ENCODE peak calls at places on chromosomes 2 and 18, in six cellular contexts. U is ascending aorta, R is pancreas, X is astrocyte of the spinal cord, B is HFF-Myc, N is fibroblast of lung. P is an unnamed sample.

GRCh38 chr2:166184789-166185188 is 57.0 kb upstream of the SCN1A start:
- DNase-seq in U (no peak), X (no peak), B (no peak), R (no peak), N (no peak), P (no peak)

GRCh38 chr2:134269986-134270735 is 16.3 kb downstream of the MGAT5 start:
- DNase-seq in R (no peak), N (no peak), U (no peak), B (no peak), X (no peak), P (no peak)

GRCh38 chr18:79484661-79485621 is 89.2 kb downstream of the NFATC1 start:
- DNase-seq in U (no peak), R (peak), N (peak), B (peak), X (peak), P (peak)

GRCh38 chr2:10935953-10936942 is 24.5 kb downstream of the KCNF1 start:
- DNase-seq in X (peak), N (peak), U (no peak), B (peak), R (no peak), P (peak)

GRCh38 chr2:37526323-37526722 is 145.1 kb downstream of the CDC42EP3 start:
- DNase-seq in X (no peak), N (no peak), U (no peak), B (no peak), R (no peak), P (no peak)

GRCh38 chr2:28580078-28580477 is 84.2 kb downstream of the PLB1 start:
- DNase-seq in N (no peak), U (no peak), X (no peak), B (no peak), R (no peak), P (no peak)

GRCh38 chr2:5077479-5078089 is 614.6 kb upstream of the SOX11 start:
- DNase-seq in U (no peak), R (no peak), B (no peak), X (peak), N (peak), P (no peak)

GRCh38 chr2:65025453-65026128 is 30.6 kb upstream of the CEP68 start:
- DNase-seq in R (no peak), N (no peak), B (no peak), X (no peak), U (no peak), P (no peak)

GRCh38 chr2:183037281-183037659 is 987 bp downstream of the NCKAP1 start:
- DNase-seq in N (peak), X (peak), U (no peak), R (no peak), B (no peak), P (peak)

GRCh38 chr2:217993055-217993645 is 9.6 kb downstream of the TNS1 start:
- DNase-seq in X (peak), U (no peak), B (no peak), N (peak), R (no peak), P (no peak)

GRCh38 chr18:63882333-63883141 is 5.0 kb upstream of the SERPINB2 start:
- DNase-seq in U (no peak), N (peak), R (peak), X (peak), B (no peak), P (peak)

GRCh38 chr2:238107525-238108422 is 7.6 kb downstream of the ESPNL start:
- DNase-seq in N (no peak), X (no peak), U (no peak), R (peak), B (no peak), P (no peak)

GRCh38 chr2:41936751-41937463 is 110.9 kb upstream of the PKDCC start:
- DNase-seq in B (no peak), N (no peak), X (no peak), U (no peak), R (no peak), P (no peak)

GRCh38 chr2:106521016-106521415 is 33.9 kb downstream of the CD8B2 start:
- DNase-seq in U (no peak), R (no peak), X (no peak), N (no peak), B (no peak), P (no peak)

GRCh38 chr2:241797441-241798080 is 11.4 kb upstream of the NEU4 start:
- DNase-seq in U (no peak), B (no peak), N (no peak), X (no peak), R (no peak), P (no peak)

GRCh38 chr2:121038831-121039230 is 246.2 kb downstream of the TFCP2L1 start:
- DNase-seq in N (no peak), X (no peak), R (peak), B (no peak), U (no peak), P (no peak)

GRCh38 chr2:336360-336759 is 48.5 kb upstream of the ALKAL2 start:
- DNase-seq in X (no peak), R (no peak), B (no peak), U (no peak), N (no peak), P (no peak)

GRCh38 chr18:23779696-23780303 is 90.5 kb downstream of the LAMA3 start:
- DNase-seq in X (peak), N (no peak), U (no peak), R (no peak), B (no peak), P (no peak)

GRCh38 chr18:24989760-24990547 is 362.0 kb downstream of the ZNF521 start:
- DNase-seq in X (no peak), B (no peak), R (no peak), N (no peak), U (no peak), P (no peak)

GRCh38 chr2:120228503-120228902 is 5.3 kb upstream of the TMEM185B start:
- DNase-seq in U (no peak), N (no peak), R (no peak), X (no peak), B (no peak), P (no peak)

GRCh38 chr2:182649316-182649715 is 66.7 kb upstream of the DNAJC10 start:
- DNase-seq in R (no peak), U (no peak), B (peak), N (peak), X (peak), P (peak)

GRCh38 chr2:175080479-175080878 is 75.3 kb upstream of the CHN1 start:
- DNase-seq in X (no peak), U (no peak), N (no peak), B (no peak), R (no peak), P (no peak)

GRCh38 chr2:863732-864450 is 86.8 kb upstream of the SNTG2 start:
- DNase-seq in U (no peak), N (no peak), B (no peak), R (no peak), X (no peak), P (no peak)

GRCh38 chr2:237591379-237591881 is 896 bp upstream of the RAB17 start:
- DNase-seq in R (no peak), N (no peak), U (no peak), B (no peak), X (no peak), P (no peak)

GRCh38 chr18:73531601-73532000 is 616.0 kb downstream of the FBXO15 start:
- DNase-seq in U (no peak), X (no peak), B (no peak), N (no peak), R (no peak), P (no peak)

GRCh38 chr2:39665811-39666488 is at the start of gene TMEM178A:
- DNase-seq in U (no peak), B (no peak), R (no peak), X (no peak), N (no peak), P (no peak)
- H3K4me3 ChIP-seq in U (peak), B (peak), R (peak), X (peak), N (peak), P (peak)

GRCh38 chr18:13641551-13642439 is 84.6 kb downstream of the FAM210A start:
- DNase-seq in B (no peak), X (no peak), U (no peak), R (no peak), N (no peak), P (no peak)
- H3K4me3 ChIP-seq in B (no peak), X (no peak), U (peak), R (peak), N (no peak), P (peak)

DNA sequence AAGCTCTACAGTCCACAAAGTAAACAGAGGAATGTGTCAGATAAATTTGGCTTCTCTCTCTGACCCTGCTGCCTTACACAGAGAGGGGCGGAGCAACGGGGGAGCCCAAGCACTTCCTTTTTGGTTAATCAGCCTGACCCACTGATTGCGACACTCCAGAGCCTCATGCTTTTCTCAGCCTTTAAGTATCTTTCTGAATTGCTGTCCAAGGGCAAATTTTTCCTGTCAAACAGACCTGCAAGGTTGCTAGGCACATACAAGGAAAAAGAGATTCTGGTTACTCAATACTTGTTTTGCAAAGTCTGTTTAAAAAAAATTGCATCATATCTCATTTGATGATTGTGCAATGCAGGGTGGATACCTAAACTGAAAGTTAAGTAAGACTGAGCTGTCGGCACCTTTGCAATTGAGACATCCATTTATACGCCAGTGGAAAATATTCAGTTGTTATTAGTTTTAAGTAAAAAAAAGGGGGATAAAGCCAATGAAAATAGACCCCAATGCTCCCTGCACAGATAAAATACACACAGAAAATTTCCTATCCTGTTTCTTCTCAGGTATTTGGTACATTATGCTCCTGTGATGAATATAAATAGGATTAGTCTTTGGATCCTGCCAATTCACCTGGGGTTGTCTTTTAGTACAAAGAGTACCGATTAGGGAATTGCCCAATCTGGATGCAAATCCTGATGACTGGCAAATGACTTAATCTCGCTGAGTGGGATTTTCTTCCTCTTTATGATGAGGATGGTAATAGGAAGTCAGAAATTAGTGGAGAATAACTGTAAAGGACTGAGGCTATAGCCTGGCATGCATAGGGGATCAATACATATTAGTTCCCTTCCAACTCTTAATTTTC is 260.2 kb upstream of the TRIB2 start:
- DNase-seq in R (peak), U (peak), N (peak), X (peak), B (peak), P (peak)
- H3K4me3 ChIP-seq in R (peak), U (peak), N (peak), X (peak), B (no peak), P (no peak)

DNA sequence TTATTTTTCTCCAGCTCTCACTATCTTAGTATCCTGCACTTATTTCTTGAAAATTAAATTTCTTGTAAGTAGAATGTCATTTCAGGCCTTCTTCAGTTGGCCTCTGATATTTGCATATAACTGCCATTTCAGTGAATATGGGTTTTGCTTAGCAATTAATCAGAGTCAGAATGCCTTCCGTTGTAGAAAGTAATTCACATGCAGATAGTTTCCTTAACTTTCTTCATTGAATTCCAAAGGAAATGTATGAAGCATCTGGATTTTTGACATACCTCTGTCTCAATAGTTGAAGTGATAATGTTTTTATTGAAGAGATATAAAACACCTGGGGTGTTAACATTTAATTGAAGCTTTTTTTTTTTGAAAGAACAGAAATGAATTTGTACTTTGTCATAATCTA is 914.1 kb upstream of the NXPH2 start:
- DNase-seq in U (no peak), B (no peak), N (no peak), R (no peak), X (no peak), P (no peak)
- H3K4me3 ChIP-seq in U (no peak), B (no peak), N (no peak), R (no peak), X (no peak), P (no peak)

DNA sequence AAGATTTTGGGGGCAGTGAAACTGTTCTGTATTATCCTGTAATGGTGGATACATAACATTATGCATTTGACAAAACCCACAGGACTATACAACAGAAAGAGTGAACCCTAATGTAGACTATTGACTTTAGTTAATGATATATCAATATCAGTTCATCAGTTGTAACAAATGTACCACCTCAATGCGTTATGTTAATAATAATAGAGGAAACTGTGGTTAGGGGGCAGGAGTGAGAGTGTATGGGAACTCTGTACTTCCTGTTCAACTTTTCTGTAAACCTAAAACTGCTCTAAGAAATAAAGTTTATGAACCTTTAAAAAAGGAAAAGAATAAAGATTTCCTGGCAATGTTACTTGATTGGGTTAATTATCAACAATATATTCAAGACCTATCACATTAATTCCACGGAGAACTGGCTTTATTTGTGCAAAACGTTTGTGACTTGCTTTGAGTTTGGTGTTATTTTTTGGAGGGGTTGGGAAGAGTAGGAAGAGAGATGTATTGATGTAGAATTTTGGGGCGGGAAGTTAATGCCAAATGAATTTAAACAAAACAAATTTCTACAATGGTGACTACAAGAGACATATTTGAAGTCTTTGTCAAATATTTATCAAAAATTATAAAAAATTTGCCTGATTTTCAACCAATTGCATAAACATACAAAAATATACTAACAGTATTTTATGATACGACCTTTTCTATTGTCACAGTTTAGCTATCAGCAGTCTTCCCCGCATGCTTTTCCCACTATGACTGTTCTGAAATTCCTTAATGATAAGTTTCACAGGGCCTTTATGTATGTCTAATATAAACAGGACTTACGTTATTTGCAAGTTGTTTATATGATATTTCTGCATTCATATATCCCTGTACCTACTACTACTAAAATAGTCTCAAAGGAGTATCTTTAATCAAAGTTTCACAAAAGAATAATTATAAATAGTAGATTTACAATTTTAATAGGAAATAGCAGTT is 2.1 kb upstream of the RTN4 start:
- DNase-seq in X (no peak), B (no peak), U (no peak), N (peak), R (no peak), P (no peak)
- H3K4me3 ChIP-seq in X (no peak), B (no peak), U (no peak), N (peak), R (peak), P (no peak)

GRCh38 chr2:127087780-127088495 is 19.0 kb downstream of the BIN1 start:
- DNase-seq in N (no peak), U (no peak), B (no peak), R (no peak), X (no peak), P (no peak)
- H3K4me3 ChIP-seq in N (no peak), U (no peak), B (peak), R (no peak), X (no peak), P (no peak)

P was measured in skeletal muscle cell.